ENCODE peak calls at places on chromosomes 6 and 20, in nine cellular contexts. R, U, C, L, K, S, F, D and B are unnamed samples.

GRCh38 chr6:146598785-146599405 is at the start of gene ADGB:
- DNase-seq in L (peak), U (peak), D (no peak), S (no peak), C (peak), K (no peak), F (no peak), R (no peak), B (no peak)

GRCh38 chr20:60105404-60105803 is 147.2 kb downstream of the CDH26 start:
- DNase-seq in U (no peak), D (no peak), R (no peak), K (no peak), L (no peak), F (no peak), S (no peak), C (no peak), B (no peak)

GRCh38 chr6:99344289-99344688 is 5.2 kb downstream of the FAXC start:
- DNase-seq in S (no peak), L (no peak), R (no peak), K (no peak), F (peak), D (no peak), C (peak), U (no peak), B (no peak)

GRCh38 chr6:32816746-32817204 is at the start of gene HLA-DOB:
- DNase-seq in C (peak), L (peak), F (peak), K (no peak), U (no peak), D (no peak), S (no peak), R (no peak), B (no peak)

GRCh38 chr6:16446241-16446640 is 207.9 kb downstream of the GMPR start:
- DNase-seq in F (no peak), K (no peak), L (no peak), U (no peak), S (no peak), R (no peak), D (no peak), C (no peak), B (no peak)

GRCh38 chr20:39812116-39812515 is 850.0 kb downstream of the DHX35 start:
- DNase-seq in L (no peak), F (no peak), K (no peak), U (no peak), C (no peak), S (no peak), D (no peak), R (no peak), B (no peak)

GRCh38 chr6:165717732-165718465 is 54.9 kb upstream of the PDE10A start:
- DNase-seq in S (no peak), K (no peak), F (no peak), L (peak), U (no peak), D (no peak), C (peak), R (no peak), B (no peak)

GRCh38 chr20:44118185-44119034 is 68.6 kb downstream of the JPH2 start:
- DNase-seq in U (no peak), K (no peak), C (no peak), S (no peak), D (no peak), F (no peak), R (no peak), L (no peak), B (no peak)

GRCh38 chr6:62740171-62740570 is 454.1 kb upstream of the KHDRBS2 start:
- DNase-seq in R (no peak), F (no peak), U (no peak), S (no peak), C (no peak), K (no peak), D (no peak), L (no peak), B (no peak)

GRCh38 chr20:33649201-33649631 is 12.9 kb upstream of the C20orf144 start:
- DNase-seq in U (peak), D (peak), F (no peak), L (no peak), R (no peak), S (no peak), K (no peak), C (no peak), B (no peak)
- TF ChIP-seq POLR2A in U (no peak), D (no peak), F (no peak), L (no peak), R (no peak), S (no peak), K (no peak), C (no peak), B (no peak)

DNA sequence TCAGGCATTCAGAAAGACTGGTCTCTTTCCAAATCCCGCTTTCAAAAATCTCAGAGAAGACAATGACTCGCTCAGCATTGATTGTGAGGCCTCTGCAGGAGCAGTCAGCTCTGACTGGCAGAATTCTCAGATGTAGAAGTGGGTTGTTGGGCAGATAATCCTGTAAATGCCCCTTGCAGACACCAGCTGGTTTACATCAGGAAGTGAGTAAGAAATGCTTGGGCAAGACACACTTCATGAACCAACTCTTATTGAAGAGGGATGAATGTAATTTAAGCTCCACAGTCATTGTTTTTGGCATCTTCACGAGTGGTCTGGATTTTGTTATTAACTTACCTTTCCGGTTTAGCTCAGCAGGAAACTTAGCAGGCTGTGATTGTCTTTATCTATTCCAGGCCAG is 166.6 kb downstream of the PLCB4 start:
- DNase-seq in D (no peak), U (no peak), S (no peak), L (peak), C (peak), R (no peak), K (no peak), F (no peak), B (no peak)
- H3K27ac ChIP-seq in D (no peak), U (no peak), S (no peak), L (no peak), C (no peak), R (no peak), K (no peak), F (no peak), B (no peak)

DNA sequence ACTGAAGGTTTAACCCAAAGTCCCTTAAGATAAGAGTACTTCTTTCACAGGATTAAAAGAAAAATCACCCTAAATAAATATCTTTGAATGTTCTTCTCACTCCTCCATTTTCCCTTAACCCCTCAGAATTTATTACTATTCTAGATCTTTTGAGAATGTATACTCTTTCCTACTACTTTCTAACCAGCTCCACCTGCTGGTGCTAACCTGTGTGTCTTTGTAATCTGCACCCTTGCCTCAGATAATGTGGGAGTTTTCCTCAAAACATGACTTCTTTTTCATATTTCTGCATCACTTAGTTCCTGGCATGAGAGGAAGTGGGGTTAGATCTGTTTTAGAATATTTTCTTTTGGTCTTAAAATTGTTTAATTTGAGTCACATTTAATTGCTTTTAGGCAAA is 394.2 kb downstream of the BMP2 start:
- DNase-seq in C (no peak), U (no peak), S (no peak), F (no peak), K (no peak), R (no peak), D (no peak), L (peak), B (no peak)
- TF ChIP-seq CTCF in C (no peak), U (peak), S (no peak), F (no peak), K (no peak), R (no peak), D (no peak), L (no peak), B (no peak)

GRCh38 chr20:32358632-32358882 is 426 bp downstream of the ASXL1 start:
- DNase-seq in R (no peak), K (no peak), C (no peak), L (no peak), U (no peak), S (no peak), D (no peak), F (no peak), B (no peak)

GRCh38 chr20:32359633-32360332 is 1.7 kb downstream of the ASXL1 start:
- DNase-seq in L (peak), U (no peak), D (no peak), S (no peak), C (peak), F (no peak), K (no peak), R (no peak), B (no peak)

GRCh38 chr20:32356935-32357868 is 929 bp upstream of the ASXL1 start:
- DNase-seq in F (no peak), S (no peak), R (peak), K (no peak), L (peak), C (peak), D (no peak), U (peak), B (no peak)

GRCh38 chr20:32358883-32359632 is 927 bp downstream of the ASXL1 start:
- DNase-seq in C (peak), F (no peak), D (peak), L (peak), K (peak), R (peak), S (peak), U (peak), B (peak)

DNA sequence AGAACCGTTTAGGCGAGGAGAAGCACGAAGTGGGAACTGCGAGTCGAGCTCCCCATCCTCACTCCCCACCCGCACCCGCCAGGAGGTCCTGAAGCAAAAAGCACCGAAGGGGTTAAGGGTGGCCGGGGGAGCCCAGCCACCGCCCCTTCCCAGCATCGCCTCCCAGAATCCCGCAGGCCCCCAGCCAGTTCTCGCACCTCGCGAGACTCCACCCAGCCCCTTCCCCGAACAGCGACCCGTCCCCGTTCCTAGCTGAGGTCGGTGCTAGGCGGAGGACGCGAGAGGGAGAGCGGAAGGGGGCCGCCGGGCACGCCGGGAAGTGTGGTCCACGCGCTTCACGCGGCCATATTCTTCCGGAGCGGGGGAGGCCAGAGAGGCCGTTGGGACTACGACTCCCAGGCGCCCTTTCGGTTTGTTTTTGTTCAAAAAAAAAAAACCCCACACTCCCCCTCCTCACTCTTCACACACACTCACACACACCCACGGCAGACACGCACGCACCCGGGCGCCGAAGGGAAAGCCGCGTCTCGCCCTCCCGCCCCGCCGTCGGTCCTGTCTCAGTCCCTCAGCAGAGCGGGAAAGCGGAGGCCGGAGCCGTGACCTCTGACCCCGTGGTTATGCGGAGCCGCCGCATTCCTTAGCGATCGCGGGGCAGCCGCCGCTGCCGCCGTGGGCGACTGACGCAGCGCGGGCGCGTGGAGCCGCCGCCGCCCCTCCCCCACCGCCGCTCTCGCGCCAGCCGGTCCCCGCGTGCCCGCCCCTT is at the start of gene ASXL1:
- DNase-seq in R (peak), C (peak), D (peak), S (peak), U (peak), L (peak), F (peak), K (peak), B (peak)
- TF ChIP-seq POLR2A in R (peak), C (no peak), D (no peak), S (peak), U (no peak), L (peak), F (no peak), K (no peak), B (peak)

DNA sequence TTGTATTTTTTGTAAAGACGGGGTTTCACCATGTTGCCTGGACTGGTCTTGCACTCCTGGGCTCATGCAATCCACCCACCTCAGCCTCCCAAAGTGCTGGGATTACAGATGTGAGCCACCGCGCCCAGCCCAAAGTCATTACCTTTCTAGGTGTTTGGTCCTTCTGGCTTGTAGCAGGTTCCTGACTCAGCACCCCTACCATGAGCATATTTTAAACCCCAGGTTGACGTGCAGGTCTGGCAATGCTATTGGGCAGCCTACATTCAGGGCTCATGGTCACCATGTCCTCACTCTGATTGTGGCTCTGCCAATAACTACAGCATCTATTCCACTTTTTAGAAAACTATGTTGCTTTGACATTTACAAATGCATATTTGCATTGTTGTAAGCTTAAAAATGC is 59.4 kb downstream of the IPCEF1 start:
- DNase-seq in L (no peak), U (no peak), S (no peak), C (no peak), R (no peak), F (no peak), D (no peak), K (no peak), B (no peak)
- H3K27ac ChIP-seq in L (no peak), U (peak), S (peak), C (no peak), R (no peak), F (no peak), D (no peak), K (no peak), B (peak)

GRCh38 chr6:75691012-75691411 is 58.0 kb upstream of the MYO6 start:
- DNase-seq in R (no peak), F (no peak), L (no peak), D (no peak), U (no peak), S (no peak), C (peak), K (no peak), B (no peak)

GRCh38 chr6:75689576-75689975 is 59.5 kb upstream of the MYO6 start:
- DNase-seq in F (no peak), U (no peak), L (no peak), C (no peak), R (no peak), S (no peak), K (no peak), D (no peak), B (no peak)

GRCh38 chr6:75694406-75694805 is 54.6 kb upstream of the MYO6 start:
- DNase-seq in F (no peak), S (no peak), K (no peak), R (no peak), U (no peak), D (no peak), C (no peak), L (no peak), B (no peak)

GRCh38 chr6:75693534-75693933 is 55.5 kb upstream of the MYO6 start:
- DNase-seq in L (no peak), D (no peak), C (peak), R (no peak), S (no peak), K (no peak), F (no peak), U (no peak), B (no peak)
- TF ChIP-seq CTCF in L (no peak), D (no peak), C (peak), R (no peak), S (no peak), K (no peak), F (no peak), U (no peak), B (no peak)

GRCh38 chr6:96521625-96522468 is at the start of gene UFL1:
- DNase-seq in R (peak), K (peak), F (peak), U (peak), D (peak), S (peak), C (peak), L (peak), B (peak)
- TF ChIP-seq POLR2A in R (peak), K (peak), F (peak), U (peak), D (peak), S (peak), C (peak), L (peak), B (peak)

DNA sequence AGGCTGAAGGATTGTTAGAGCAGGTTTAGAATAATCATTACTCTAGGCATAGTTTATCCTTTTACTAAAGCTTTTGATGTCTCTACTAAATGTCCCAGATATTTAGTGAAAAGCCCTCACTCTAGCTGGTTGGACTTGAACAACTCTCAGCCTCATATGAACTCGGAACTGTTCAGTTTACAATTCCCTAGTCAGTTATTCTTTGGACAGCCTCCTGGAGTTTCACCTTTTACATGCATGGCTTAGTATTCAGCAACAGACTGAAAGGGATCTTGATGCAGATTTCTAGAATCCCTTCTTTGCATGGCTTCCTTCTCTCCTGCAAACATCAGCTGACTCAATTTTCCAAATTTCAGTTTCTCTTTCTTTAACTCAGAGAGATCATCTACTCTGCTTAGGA is 99.5 kb downstream of the CEP57L1 start:
- DNase-seq in D (no peak), F (no peak), U (no peak), S (no peak), L (no peak), C (no peak), R (no peak), K (no peak), B (no peak)
- H3K27ac ChIP-seq in D (no peak), F (peak), U (no peak), S (no peak), L (no peak), C (no peak), R (no peak), K (peak), B (no peak)

DNA sequence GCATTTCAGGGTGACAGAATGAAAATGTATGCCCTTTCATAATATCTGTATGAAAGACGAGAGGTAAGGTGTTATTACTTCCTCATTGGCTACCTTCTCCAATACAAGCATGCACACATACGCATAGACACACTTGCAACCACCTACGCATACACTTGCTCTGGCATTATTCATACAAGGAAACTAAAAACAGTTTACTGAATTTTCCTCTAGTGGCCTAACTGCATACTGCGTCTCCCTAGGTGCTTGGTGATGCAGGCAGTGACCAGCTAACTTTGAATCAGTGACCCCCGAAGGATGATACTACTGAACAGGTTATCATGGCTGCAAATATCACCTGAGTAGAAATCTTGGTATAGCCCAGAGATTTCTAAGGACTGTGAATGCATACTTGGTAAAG is 593.1 kb downstream of the PKHD1 start:
- DNase-seq in K (no peak), R (no peak), U (no peak), D (no peak), S (no peak), C (no peak), L (no peak), F (no peak), B (no peak)
- TF ChIP-seq CTCF in K (no peak), R (no peak), U (no peak), D (no peak), S (no peak), C (no peak), L (no peak), F (no peak), B (peak)